ENCODE peak calls at places on chromosomes 5 and 9, in nine cellular contexts. I is foreskin fibroblast; R is H54; L is hepatocyte; A is fibroblast of the aortic adventitia; M is iris pigment epithelial cell; V is MCF 10A; K is stimulated activated CD8-positive, alpha-beta memory T cell treated with anti-CD3 and anti-CD28 coated beads, Interleukin-15, amount 100 ng/mL, for 1 hour; X is stimulated activated CD4-positive, alpha-beta T cell treated with anti-CD3 and anti-CD28 coated beads, TNF-alpha, amount 100 ng/mL, for 1 hour. G is an unnamed sample.
A peak's percentile ranks its signal among the peaks of the same experiment; 100 is the strongest.

GRCh38 chr5:170861855-170862766 is at the start of gene RANBP17:
- DNase-seq in V (peak; percentile 79), I (peak; percentile 92), X (no peak), M (peak; percentile 84), K (no peak), L (peak; percentile 91), R (no peak), A (peak; percentile 16), G (peak; percentile 82)

GRCh38 chr5:83927140-83927733 is 206.6 kb upstream of the HAPLN1 start:
- DNase-seq in X (peak; percentile 2), R (peak; percentile 18), M (peak; percentile 70), K (no peak), A (peak; percentile 75), V (peak; percentile 65), I (peak; percentile 67), L (peak; percentile 79), G (peak; percentile 57)

GRCh38 chr5:59826996-59827395 is 66.5 kb downstream of the PDE4D start:
- DNase-seq in A (no peak), X (no peak), I (no peak), M (no peak), R (no peak), K (no peak), V (no peak), L (no peak), G (no peak)

GRCh38 chr5:150159741-150160179 is 4.1 kb upstream of the PDGFRB start:
- DNase-seq in R (no peak), V (no peak), I (peak; percentile 82), L (no peak), X (no peak), A (peak; percentile 62), M (peak; percentile 71), K (no peak), G (peak; percentile 66)

GRCh38 chr9:93668261-93668871 is 92.0 kb downstream of the PHF2 start:
- DNase-seq in K (no peak), R (no peak), V (no peak), X (no peak), L (no peak), A (no peak), I (no peak), M (no peak), G (no peak)

GRCh38 chr5:128579111-128579510 is 41.1 kb upstream of the FBN2 start:
- DNase-seq in X (no peak), V (peak; percentile 70), K (no peak), L (no peak), M (peak; percentile 92), R (no peak), A (peak; percentile 83), I (peak; percentile 73), G (peak; percentile 86)

GRCh38 chr5:71836084-71836483 is 117.0 kb downstream of the CARTPT start:
- DNase-seq in A (peak; percentile 32), I (peak; percentile 58), V (peak; percentile 9), R (no peak), X (no peak), M (peak; percentile 30), L (no peak), K (no peak), G (peak; percentile 30)

GRCh38 chr9:131630206-131630831 is 85.0 kb downstream of the PRRT1B start:
- DNase-seq in A (no peak), L (no peak), M (no peak), V (no peak), X (no peak), R (no peak), K (no peak), I (no peak), G (no peak)

GRCh38 chr5:131209506-131210191 is 38.9 kb downstream of the LYRM7 start:
- DNase-seq in I (no peak), V (no peak), A (no peak), L (no peak), K (no peak), M (no peak), R (no peak), X (no peak), G (no peak)

GRCh38 chr9:130898552-130898852 is 1.9 kb upstream of the QRFP start:
- DNase-seq in A (no peak), K (no peak), R (no peak), I (no peak), M (no peak), V (peak; percentile 0), X (no peak), L (no peak), G (no peak)

GRCh38 chr5:74015716-74016115 is 389.7 kb downstream of the ARHGEF28 start:
- DNase-seq in K (no peak), I (no peak), X (no peak), R (no peak), A (no peak), V (no peak), L (no peak), M (no peak), G (no peak)

GRCh38 chr9:124869986-124870560 is 8.1 kb downstream of the ARPC5L start:
- DNase-seq in R (no peak), K (peak; percentile 62), M (peak; percentile 50), I (peak; percentile 79), X (peak; percentile 87), A (no peak), V (peak; percentile 53), L (peak; percentile 75), G (peak; percentile 51)

GRCh38 chr5:125088522-125089105 is 342.2 kb upstream of the ZNF608 start:
- DNase-seq in X (no peak), A (no peak), V (no peak), K (no peak), L (no peak), M (no peak), R (no peak), I (no peak), G (no peak)

GRCh38 chr9:133779516-133780403 is 41.6 kb upstream of the SARDH start:
- DNase-seq in X (no peak), I (no peak), A (no peak), L (no peak), M (no peak), K (no peak), R (no peak), V (no peak), G (no peak)

GRCh38 chr9:127451681-127452480 is 571 bp downstream of the LRSAM1 start:
- DNase-seq in X (no peak), R (peak; percentile 91), K (no peak), A (peak; percentile 58), I (peak; percentile 69), M (peak; percentile 53), L (peak; percentile 72), V (peak; percentile 55), G (peak; percentile 71)

GRCh38 chr9:121319394-121319780 is 50.7 kb downstream of the STOM start:
- DNase-seq in A (no peak), L (no peak), R (no peak), X (no peak), V (no peak), K (no peak), I (no peak), M (no peak), G (no peak)

GRCh38 chr5:129836321-129836720 is 67.9 kb upstream of the CHSY3 start:
- DNase-seq in V (no peak), K (no peak), L (no peak), M (no peak), A (no peak), R (no peak), X (no peak), I (no peak), G (no peak)

GRCh38 chr5:10885026-10885425 is 124.0 kb upstream of the DAP start:
- DNase-seq in M (peak; percentile 83), A (no peak), L (no peak), X (no peak), V (no peak), K (no peak), I (peak; percentile 22), R (peak; percentile 35), G (peak; percentile 87)

GRCh38 chr5:134026521-134027202 is 21.9 kb upstream of the VDAC1 start:
- DNase-seq in M (peak; percentile 75), V (peak; percentile 86), L (peak; percentile 83), R (peak; percentile 66), K (no peak), X (no peak), I (peak; percentile 72), A (peak; percentile 59), G (peak; percentile 70)

GRCh38 chr9:91750343-91750742 is 199.7 kb downstream of the ROR2 start:
- DNase-seq in I (peak; percentile 69), M (no peak), K (no peak), L (no peak), X (no peak), R (no peak), V (no peak), A (no peak), G (no peak)

GRCh38 chr9:108813951-108814601 is 41.7 kb downstream of the ACTL7B start:
- DNase-seq in I (peak; percentile 81), M (peak; percentile 70), K (no peak), R (peak; percentile 73), V (peak; percentile 81), X (no peak), L (peak; percentile 55), A (peak; percentile 40), G (peak; percentile 70)

GRCh38 chr5:154406231-154406630 is 39.6 kb upstream of the SAP30L start:
- DNase-seq in V (no peak), L (peak; percentile 30), M (no peak), A (no peak), I (no peak), R (no peak), K (no peak), X (no peak), G (no peak)

GRCh38 chr9:125747765-125748510 is 765 bp downstream of the PBX3 start:
- DNase-seq in M (peak; percentile 31), X (peak; percentile 11), K (no peak), L (peak; percentile 49), A (peak; percentile 25), V (peak; percentile 28), R (peak; percentile 32), I (peak; percentile 56), G (peak; percentile 43)

GRCh38 chr5:170623576-170624181 is 119.9 kb downstream of the KCNIP1 start:
- DNase-seq in K (no peak), X (no peak), I (peak; percentile 17), V (peak; percentile 78), L (peak; percentile 81), A (peak; percentile 42), M (peak; percentile 62), R (peak; percentile 45), G (peak; percentile 61)

GRCh38 chr9:69180670-69181069 is 6.6 kb downstream of the TJP2 start:
- DNase-seq in K (peak; percentile 17), A (peak; percentile 97), M (peak; percentile 99), I (peak; percentile 98), R (peak; percentile 92), L (peak; percentile 76), V (peak; percentile 95), X (no peak), G (peak; percentile 98)

GRCh38 chr5:75265731-75266130 is 29.1 kb upstream of the ANKRD31 start:
- DNase-seq in L (peak; percentile 53), K (no peak), M (peak; percentile 44), R (no peak), V (peak; percentile 47), X (no peak), A (peak; percentile 57), I (peak; percentile 58), G (peak; percentile 41)

GRCh38 chr5:137141779-137142178 is 357.3 kb downstream of the SPOCK1 start:
- DNase-seq in I (peak; percentile 56), L (no peak), R (no peak), K (no peak), X (no peak), M (no peak), A (peak; percentile 27), V (peak; percentile 86), G (peak; percentile 58)

GRCh38 chr9:113648586-113648985 is 185.1 kb downstream of the RGS3 start:
- DNase-seq in L (no peak), A (no peak), R (no peak), I (peak; percentile 72), M (no peak), V (no peak), X (no peak), K (no peak), G (no peak)

GRCh38 chr9:132087438-132088030 is 7.9 kb upstream of the MED27 start:
- DNase-seq in M (no peak), V (no peak), A (no peak), R (no peak), X (no peak), K (no peak), I (no peak), L (no peak), G (no peak)

GRCh38 chr9:77827104-77827784 is 179.1 kb upstream of the GNA14 start:
- DNase-seq in I (no peak), K (no peak), M (no peak), L (no peak), A (no peak), R (no peak), V (no peak), X (no peak), G (no peak)

GRCh38 chr5:106522296-106522695 is 1148.4 kb downstream of the EFNA5 start:
- DNase-seq in L (no peak), I (peak; percentile 56), V (peak; percentile 1), R (no peak), A (no peak), M (peak; percentile 6), K (no peak), X (no peak), G (no peak)